ENCODE peak calls at places on chromosome 9, in nine cellular contexts. T is HEK293T; A is stimulated activated CD8-positive, alpha-beta memory T cell treated with anti-CD3 and anti-CD28 coated beads, Interleukin-4, amount 100 ng/mL, for 1 hour; D is NCI-H1092; F is HT1080; W is endodermal cell; H is tibial nerve; C is ascending aorta; S is mesendoderm. N is an unnamed sample.
A peak's percentile ranks its signal among the peaks of the same experiment; 100 is the strongest.

GRCh38 chr9:34332370-34332964 is 3.1 kb downstream of the NUDT2 start:
- DNase-seq in T (peak; percentile 31), A (no peak), D (no peak), F (peak; percentile 43), W (no peak), H (peak; percentile 46), C (no peak), S (peak; percentile 65), N (peak; percentile 41)

GRCh38 chr9:113355197-113355596 is 5.9 kb downstream of the BSPRY start:
- DNase-seq in T (no peak), A (no peak), D (no peak), F (no peak), W (no peak), H (no peak), C (no peak), S (peak; percentile 54), N (no peak)

GRCh38 chr9:4413856-4414255 is 76.4 kb upstream of the SLC1A1 start:
- DNase-seq in T (no peak), A (no peak), D (no peak), F (no peak), W (no peak), H (no peak), C (no peak), S (no peak), N (no peak)

GRCh38 chr9:123336455-123336854 is 19.5 kb upstream of the CRB2 start:
- DNase-seq in T (no peak), A (no peak), D (no peak), F (no peak), W (no peak), H (no peak), C (no peak), S (no peak), N (no peak)

GRCh38 chr9:133597316-133597957 is 11.8 kb downstream of the FAM163B start:
- DNase-seq in T (peak; percentile 37), A (no peak), D (no peak), F (no peak), W (no peak), H (no peak), C (no peak), S (peak; percentile 69), N (no peak)

GRCh38 chr9:93813687-93814560 is 141.2 kb downstream of the BARX1 start:
- DNase-seq in T (no peak), A (no peak), D (peak; percentile 97), F (no peak), W (peak; percentile 62), H (no peak), C (no peak), S (no peak), N (peak; percentile 21)

GRCh38 chr9:38068866-38069628 is at the start of gene SHB:
- DNase-seq in T (peak; percentile 89), A (peak; percentile 66), D (peak; percentile 86), F (peak; percentile 40), W (peak; percentile 95), H (peak; percentile 66), C (no peak), S (no peak), N (no peak)

GRCh38 chr9:114098021-114098659 is 952 bp downstream of the KIF12 start:
- DNase-seq in T (peak; percentile 81), A (no peak), D (no peak), F (no peak), W (peak; percentile 93), H (no peak), C (no peak), S (peak; percentile 72), N (no peak)

GRCh38 chr9:102631559-102631958 is 363.6 kb upstream of the CYLC2 start:
- DNase-seq in T (peak; percentile 10), A (no peak), D (no peak), F (peak; percentile 54), W (no peak), H (no peak), C (no peak), S (peak; percentile 53), N (no peak)

GRCh38 chr9:17578911-17579793 is at the start of gene SH3GL2:
- DNase-seq in T (peak; percentile 58), A (no peak), D (peak; percentile 80), F (no peak), W (peak; percentile 93), H (no peak), C (no peak), S (peak; percentile 82), N (peak; percentile 8)

GRCh38 chr9:124411514-124412227 is 3.6 kb downstream of the PSMB7 start:
- DNase-seq in T (no peak), A (no peak), D (no peak), F (peak; percentile 84), W (no peak), H (no peak), C (no peak), S (no peak), N (no peak)

GRCh38 chr9:117411547-117411946 is 3.3 kb downstream of the ASTN2 start:
- DNase-seq in T (peak; percentile 38), A (no peak), D (peak; percentile 47), F (peak; percentile 35), W (peak; percentile 91), H (peak; percentile 22), C (no peak), S (peak; percentile 86), N (peak; percentile 60)

GRCh38 chr9:127122176-127123151 is at the start of gene ANGPTL2:
- DNase-seq in T (no peak), A (no peak), D (peak; percentile 66), F (peak; percentile 87), W (peak; percentile 96), H (peak; percentile 82), C (peak; percentile 76), S (peak; percentile 94), N (peak; percentile 90)